ENCODE peak calls at places on chromosomes 6 and 20, in six cellular contexts. S is left ventricle myocardium superior; K is heart left ventricle; X is CD8-positive, alpha-beta memory T cell; H is CD8-positive, alpha-beta T cell; V is effector memory CD4-positive, alpha-beta T cell. M is an unnamed sample.
A peak's percentile ranks its signal among the peaks of the same experiment; 100 is the strongest.

GRCh38 chr6:40710626-40711354 is 123.6 kb upstream of the LRFN2 start:
- DNase-seq in S (peak; percentile 51), K (no peak), X (no peak), H (no peak), V (no peak), M (no peak)

GRCh38 chr20:17023811-17024210 is 203.0 kb upstream of the PCSK2 start:
- DNase-seq in S (peak; percentile 24), K (no peak), X (no peak), H (no peak), V (no peak), M (peak; percentile 26)

GRCh38 chr20:46977909-46978588 is 83.4 kb downstream of the EYA2 start:
- DNase-seq in S (no peak), K (no peak), X (no peak), H (no peak), V (no peak), M (no peak)

GRCh38 chr20:58719258-58719657 is 26.7 kb downstream of the NPEPL1 start:
- DNase-seq in S (no peak), K (no peak), X (no peak), H (no peak), V (no peak), M (no peak)

GRCh38 chr6:36135053-36135731 is 4.9 kb downstream of the MAPK13 start:
- DNase-seq in S (no peak), K (no peak), X (no peak), H (no peak), V (no peak), M (no peak)

GRCh38 chr6:42661540-42662153 is 60.8 kb downstream of the PRPH2 start:
- DNase-seq in S (peak; percentile 80), K (peak; percentile 77), X (peak; percentile 77), H (peak; percentile 90), V (peak; percentile 71), M (peak; percentile 60)

GRCh38 chr20:5657190-5657872 is 92.9 kb upstream of the SHLD1 start:
- DNase-seq in S (no peak), K (peak; percentile 32), X (no peak), H (no peak), V (no peak), M (peak; percentile 87)

GRCh38 chr6:7628915-7629314 is 38.9 kb downstream of the SNRNP48 start:
- DNase-seq in S (no peak), K (no peak), X (no peak), H (no peak), V (no peak), M (no peak)

GRCh38 chr6:96015321-96015790 is 418 bp upstream of the FUT9 start:
- DNase-seq in S (no peak), K (no peak), X (no peak), H (no peak), V (no peak), M (no peak)

GRCh38 chr6:2478200-2478599 is 232.8 kb upstream of the GMDS start:
- DNase-seq in S (no peak), K (no peak), X (no peak), H (no peak), V (no peak), M (no peak)

GRCh38 chr20:47464380-47465101 is 37.1 kb upstream of the NCOA3 start:
- DNase-seq in S (peak; percentile 57), K (peak; percentile 45), X (no peak), H (no peak), V (no peak), M (peak; percentile 69)

GRCh38 chr6:85113934-85114582 is 335.8 kb upstream of the NT5E start:
- DNase-seq in S (peak; percentile 26), K (no peak), X (no peak), H (no peak), V (no peak), M (no peak)

GRCh38 chr6:170152989-170153388 is 137.9 kb downstream of the DLL1 start:
- DNase-seq in S (peak; percentile 71), K (no peak), X (no peak), H (no peak), V (no peak), M (no peak)

M was measured in COLO829.